ENCODE peak calls at places on chromosomes 16 and 17, in eight cellular contexts. X, E, N, V, F, T, R and J are unnamed samples.

GRCh38 chr17:35046740-35047283 is 16.7 kb downstream of the RFFL start:
- DNase-seq in X (peak), E (peak), N (peak), V (no peak), F (peak), T (no peak), R (no peak), J (no peak)

GRCh38 chr16:20884240-20884556 is 16.0 kb downstream of the DCUN1D3 start:
- DNase-seq in X (no peak), E (no peak), N (peak), V (no peak), F (peak), T (peak), R (no peak), J (no peak)

GRCh38 chr16:47392114-47392513 is 68.7 kb downstream of the ITFG1 start:
- DNase-seq in X (no peak), E (no peak), N (peak), V (no peak), F (peak), T (peak), R (no peak), J (no peak)

GRCh38 chr16:87850009-87851006 is 19.0 kb downstream of the SLC7A5 start:
- DNase-seq in X (peak), E (peak), N (peak), V (peak), F (peak), T (peak), R (peak), J (peak)

GRCh38 chr17:69066482-69066881 is 5.8 kb upstream of the ABCA9 start:
- DNase-seq in X (no peak), E (no peak), N (no peak), V (no peak), F (no peak), T (no peak), R (no peak), J (no peak)

GRCh38 chr17:1779571-1780074 is 17.8 kb downstream of the SERPINF1 start:
- DNase-seq in X (no peak), E (no peak), N (no peak), V (peak), F (peak), T (peak), R (no peak), J (peak)

GRCh38 chr16:75606507-75606906 is 16.6 kb downstream of the ADAT1 start:
- DNase-seq in X (no peak), E (no peak), N (no peak), V (no peak), F (no peak), T (no peak), R (no peak), J (no peak)

GRCh38 chr17:82399030-82399429 is 19.1 kb upstream of the HEXD start:
- DNase-seq in X (no peak), E (no peak), N (no peak), V (no peak), F (peak), T (peak), R (no peak), J (no peak)

GRCh38 chr16:56263711-56264608 is 72.7 kb downstream of the GNAO1 start:
- DNase-seq in X (no peak), E (no peak), N (no peak), V (no peak), F (no peak), T (no peak), R (no peak), J (no peak)

GRCh38 chr17:51097708-51098446 is 22.8 kb downstream of the SPAG9 start:
- DNase-seq in X (no peak), E (no peak), N (no peak), V (no peak), F (no peak), T (no peak), R (no peak), J (peak)

GRCh38 chr16:51167170-51167710 is 16.2 kb upstream of the SALL1 start:
- DNase-seq in X (no peak), E (no peak), N (no peak), V (no peak), F (no peak), T (no peak), R (no peak), J (no peak)

GRCh38 chr17:31549121-31549524 is 157.6 kb downstream of the RAB11FIP4 start:
- DNase-seq in X (no peak), E (no peak), N (no peak), V (no peak), F (peak), T (peak), R (no peak), J (no peak)

GRCh38 chr17:49021095-49021767 is 24.0 kb downstream of the IGF2BP1 start:
- DNase-seq in X (no peak), E (no peak), N (no peak), V (no peak), F (no peak), T (peak), R (no peak), J (no peak)

GRCh38 chr17:16281351-16281750 is 64.3 kb downstream of the PIGL start:
- DNase-seq in X (no peak), E (no peak), N (no peak), V (no peak), F (peak), T (peak), R (no peak), J (no peak)

GRCh38 chr16:49422896-49423295 is 49.3 kb downstream of the C16orf78 start:
- DNase-seq in X (no peak), E (no peak), N (no peak), V (no peak), F (no peak), T (no peak), R (no peak), J (no peak)

GRCh38 chr17:55577011-55577586 is 65.8 kb upstream of the SMIM36 start:
- DNase-seq in X (peak), E (no peak), N (peak), V (no peak), F (peak), T (peak), R (no peak), J (no peak)

GRCh38 chr17:74641224-74641948 is 17.8 kb upstream of the CD300E start:
- DNase-seq in X (no peak), E (no peak), N (no peak), V (no peak), F (no peak), T (no peak), R (no peak), J (no peak)